ENCODE peak calls at places on chromosomes 6 and 20, in eight cellular contexts. One of them, this sample, is unnamed.

GRCh38 chr6:142929751-142930358 is 15.1 kb downstream of the HIVEP2 start:
- DNase-seq in HTR-8/SVneo: no peak
- DNase-seq in left lobe of liver: no peak
- DNase-seq in DMS153: no peak
- DNase-seq in A172: no peak
- DNase-seq in LoVo: no peak
- DNase-seq in activated T-cell treated with anti-CD3 and anti-CD28 coated beads, Interleukin-2, amount 50 U/mL, for 72 hours: no peak
- DNase-seq in fibroblast of gingiva: peak
- DNase-seq in this sample: no peak

GRCh38 chr6:69489970-69490369 is 306.8 kb downstream of the LMBRD1 start:
- DNase-seq in HTR-8/SVneo: no peak
- DNase-seq in left lobe of liver: no peak
- DNase-seq in DMS153: no peak
- DNase-seq in A172: no peak
- DNase-seq in LoVo: no peak
- DNase-seq in activated T-cell treated with anti-CD3 and anti-CD28 coated beads, Interleukin-2, amount 50 U/mL, for 72 hours: no peak
- DNase-seq in fibroblast of gingiva: no peak
- DNase-seq in this sample: no peak

GRCh38 chr20:53878262-53879047 is 191.9 kb downstream of the BCAS1 start:
- DNase-seq in HTR-8/SVneo: no peak
- DNase-seq in left lobe of liver: no peak
- DNase-seq in DMS153: peak
- DNase-seq in A172: no peak
- DNase-seq in LoVo: no peak
- DNase-seq in activated T-cell treated with anti-CD3 and anti-CD28 coated beads, Interleukin-2, amount 50 U/mL, for 72 hours: no peak
- DNase-seq in fibroblast of gingiva: no peak
- DNase-seq in this sample: no peak

GRCh38 chr6:81575446-81575845 is 177.0 kb downstream of the TENT5A start:
- DNase-seq in HTR-8/SVneo: no peak
- DNase-seq in left lobe of liver: no peak
- DNase-seq in DMS153: no peak
- DNase-seq in A172: no peak
- DNase-seq in LoVo: no peak
- DNase-seq in activated T-cell treated with anti-CD3 and anti-CD28 coated beads, Interleukin-2, amount 50 U/mL, for 72 hours: no peak
- DNase-seq in fibroblast of gingiva: no peak
- DNase-seq in this sample: no peak

GRCh38 chr6:147204843-147205311 is 660 bp downstream of the STXBP5 start:
- DNase-seq in HTR-8/SVneo: no peak
- DNase-seq in left lobe of liver: no peak
- DNase-seq in DMS153: no peak
- DNase-seq in A172: peak
- DNase-seq in LoVo: no peak
- DNase-seq in activated T-cell treated with anti-CD3 and anti-CD28 coated beads, Interleukin-2, amount 50 U/mL, for 72 hours: no peak
- DNase-seq in fibroblast of gingiva: no peak
- DNase-seq in this sample: no peak

GRCh38 chr6:125271486-125272159 is 30.1 kb downstream of the HDDC2 start:
- DNase-seq in HTR-8/SVneo: no peak
- DNase-seq in left lobe of liver: no peak
- DNase-seq in DMS153: no peak
- DNase-seq in A172: no peak
- DNase-seq in LoVo: no peak
- DNase-seq in activated T-cell treated with anti-CD3 and anti-CD28 coated beads, Interleukin-2, amount 50 U/mL, for 72 hours: no peak
- DNase-seq in fibroblast of gingiva: peak
- DNase-seq in this sample: no peak

GRCh38 chr6:170276369-170277057 is 14.4 kb downstream of the DLL1 start:
- DNase-seq in HTR-8/SVneo: no peak
- DNase-seq in left lobe of liver: peak
- DNase-seq in DMS153: no peak
- DNase-seq in A172: no peak
- DNase-seq in LoVo: no peak
- DNase-seq in activated T-cell treated with anti-CD3 and anti-CD28 coated beads, Interleukin-2, amount 50 U/mL, for 72 hours: no peak
- DNase-seq in fibroblast of gingiva: peak
- DNase-seq in this sample: no peak

GRCh38 chr6:10746915-10747250 is 722 bp upstream of the TMEM14B start:
- DNase-seq in HTR-8/SVneo: no peak
- DNase-seq in left lobe of liver: no peak
- DNase-seq in DMS153: no peak
- DNase-seq in A172: no peak
- DNase-seq in LoVo: no peak
- DNase-seq in activated T-cell treated with anti-CD3 and anti-CD28 coated beads, Interleukin-2, amount 50 U/mL, for 72 hours: no peak
- DNase-seq in fibroblast of gingiva: no peak
- DNase-seq in this sample: no peak

GRCh38 chr6:105209950-105210706 is 30.3 kb upstream of the POPDC3 start:
- DNase-seq in HTR-8/SVneo: no peak
- DNase-seq in left lobe of liver: no peak
- DNase-seq in DMS153: no peak
- DNase-seq in A172: peak
- DNase-seq in LoVo: peak
- DNase-seq in activated T-cell treated with anti-CD3 and anti-CD28 coated beads, Interleukin-2, amount 50 U/mL, for 72 hours: no peak
- DNase-seq in fibroblast of gingiva: peak
- DNase-seq in this sample: no peak

GRCh38 chr20:45342863-45343444 is 5.3 kb downstream of the SDC4 start:
- DNase-seq in HTR-8/SVneo: no peak
- DNase-seq in left lobe of liver: no peak
- DNase-seq in DMS153: no peak
- DNase-seq in A172: no peak
- DNase-seq in LoVo: no peak
- DNase-seq in activated T-cell treated with anti-CD3 and anti-CD28 coated beads, Interleukin-2, amount 50 U/mL, for 72 hours: no peak
- DNase-seq in fibroblast of gingiva: no peak
- DNase-seq in this sample: no peak

GRCh38 chr6:169005141-169005540 is 248.5 kb downstream of the THBS2 start:
- DNase-seq in HTR-8/SVneo: no peak
- DNase-seq in left lobe of liver: no peak
- DNase-seq in DMS153: no peak
- DNase-seq in A172: no peak
- DNase-seq in LoVo: no peak
- DNase-seq in activated T-cell treated with anti-CD3 and anti-CD28 coated beads, Interleukin-2, amount 50 U/mL, for 72 hours: no peak
- DNase-seq in fibroblast of gingiva: no peak
- DNase-seq in this sample: no peak

GRCh38 chr6:55617272-55617671 is 38.3 kb upstream of the HMGCLL1 start:
- DNase-seq in HTR-8/SVneo: no peak
- DNase-seq in left lobe of liver: no peak
- DNase-seq in DMS153: peak
- DNase-seq in A172: peak
- DNase-seq in LoVo: peak
- DNase-seq in activated T-cell treated with anti-CD3 and anti-CD28 coated beads, Interleukin-2, amount 50 U/mL, for 72 hours: no peak
- DNase-seq in fibroblast of gingiva: no peak
- DNase-seq in this sample: no peak

GRCh38 chr6:38214159-38214558 is 394.6 kb downstream of the ZFAND3 start:
- DNase-seq in HTR-8/SVneo: no peak
- DNase-seq in left lobe of liver: peak
- DNase-seq in DMS153: no peak
- DNase-seq in A172: no peak
- DNase-seq in LoVo: no peak
- DNase-seq in activated T-cell treated with anti-CD3 and anti-CD28 coated beads, Interleukin-2, amount 50 U/mL, for 72 hours: no peak
- DNase-seq in fibroblast of gingiva: no peak
- DNase-seq in this sample: no peak

This sample was measured in omental fat pad.